ENCODE peak calls at places on chromosomes 5 and 9, in ten cellular contexts. One of them, this sample, is unnamed.

GRCh38 chr5:56530739-56531138 is 284.6 kb upstream of the MAP3K1 start:
- DNase-seq in GM23248: no peak
- DNase-seq in uterus: no peak
- DNase-seq in fibroblast of lung: no peak
- DNase-seq in tibial nerve: no peak
- DNase-seq in prostate gland: no peak
- DNase-seq in adipocyte: no peak
- DNase-seq in mesendoderm: no peak
- DNase-seq in tibial artery: no peak
- DNase-seq in PC-3: no peak
- DNase-seq in this sample: no peak

GRCh38 chr9:77876091-77876490 is 155.5 kb downstream of the GNAQ start:
- DNase-seq in prostate gland: no peak
- DNase-seq in tibial nerve: no peak
- DNase-seq in PC-3: no peak
- DNase-seq in fibroblast of lung: peak; percentile 56
- DNase-seq in adipocyte: peak; percentile 44
- DNase-seq in tibial artery: no peak
- DNase-seq in mesendoderm: peak; percentile 69
- DNase-seq in uterus: peak; percentile 28
- DNase-seq in GM23248: peak; percentile 32
- DNase-seq in this sample: no peak

GRCh38 chr5:149254506-149254905 is 17.2 kb upstream of the AFAP1L1 start:
- DNase-seq in tibial nerve: no peak
- DNase-seq in uterus: no peak
- DNase-seq in tibial artery: no peak
- DNase-seq in GM23248: peak; percentile 58
- DNase-seq in prostate gland: no peak
- DNase-seq in PC-3: peak; percentile 45
- DNase-seq in fibroblast of lung: peak; percentile 35
- DNase-seq in mesendoderm: peak; percentile 47
- DNase-seq in adipocyte: peak; percentile 63
- DNase-seq in this sample: no peak

GRCh38 chr5:6503342-6503741 is 54.7 kb downstream of the UBE2QL1 start:
- DNase-seq in tibial nerve: no peak
- DNase-seq in fibroblast of lung: no peak
- DNase-seq in prostate gland: no peak
- DNase-seq in PC-3: no peak
- DNase-seq in adipocyte: no peak
- DNase-seq in mesendoderm: no peak
- DNase-seq in GM23248: no peak
- DNase-seq in uterus: no peak
- DNase-seq in tibial artery: no peak
- DNase-seq in this sample: no peak

GRCh38 chr9:98707158-98708102 is 1.3 kb downstream of the GABBR2 start:
- DNase-seq in fibroblast of lung: peak; percentile 83
- DNase-seq in adipocyte: peak; percentile 76
- DNase-seq in tibial nerve: no peak
- DNase-seq in tibial artery: no peak
- DNase-seq in PC-3: peak; percentile 61
- DNase-seq in mesendoderm: peak; percentile 87
- DNase-seq in uterus: no peak
- DNase-seq in prostate gland: peak; percentile 15
- DNase-seq in GM23248: peak; percentile 95
- DNase-seq in this sample: no peak

GRCh38 chr5:176405656-176406435 is 10.5 kb downstream of the CLTB start:
- DNase-seq in mesendoderm: peak; percentile 81
- DNase-seq in tibial nerve: no peak
- DNase-seq in uterus: no peak
- DNase-seq in prostate gland: no peak
- DNase-seq in adipocyte: no peak
- DNase-seq in GM23248: no peak
- DNase-seq in tibial artery: no peak
- DNase-seq in fibroblast of lung: no peak
- DNase-seq in PC-3: no peak
- DNase-seq in this sample: no peak

GRCh38 chr5:71899865-71900342 is 180.8 kb downstream of the CARTPT start:
- DNase-seq in GM23248: peak; percentile 52
- DNase-seq in prostate gland: no peak
- DNase-seq in PC-3: peak; percentile 59
- DNase-seq in adipocyte: no peak
- DNase-seq in uterus: no peak
- DNase-seq in tibial artery: no peak
- DNase-seq in tibial nerve: no peak
- DNase-seq in mesendoderm: no peak
- DNase-seq in fibroblast of lung: peak; percentile 62
- DNase-seq in this sample: no peak

GRCh38 chr5:96144289-96144688 is 182.6 kb upstream of the ELL2 start:
- DNase-seq in fibroblast of lung: no peak
- DNase-seq in prostate gland: peak; percentile 86
- DNase-seq in adipocyte: no peak
- DNase-seq in tibial artery: no peak
- DNase-seq in uterus: no peak
- DNase-seq in PC-3: peak; percentile 79
- DNase-seq in mesendoderm: peak; percentile 75
- DNase-seq in GM23248: no peak
- DNase-seq in tibial nerve: no peak
- DNase-seq in this sample: no peak

GRCh38 chr9:81492710-81493447 is 196.5 kb downstream of the TLE1 start:
- DNase-seq in mesendoderm: no peak
- DNase-seq in tibial nerve: no peak
- DNase-seq in adipocyte: peak; percentile 88
- DNase-seq in tibial artery: no peak
- DNase-seq in prostate gland: no peak
- DNase-seq in uterus: no peak
- DNase-seq in PC-3: peak; percentile 90
- DNase-seq in fibroblast of lung: peak; percentile 100
- DNase-seq in GM23248: peak; percentile 90
- DNase-seq in this sample: no peak

GRCh38 chr5:167964529-167964928 is 326.9 kb upstream of the WWC1 start:
- DNase-seq in uterus: no peak
- DNase-seq in fibroblast of lung: no peak
- DNase-seq in prostate gland: no peak
- DNase-seq in GM23248: peak; percentile 34
- DNase-seq in PC-3: no peak
- DNase-seq in tibial artery: no peak
- DNase-seq in tibial nerve: no peak
- DNase-seq in adipocyte: no peak
- DNase-seq in mesendoderm: peak; percentile 57
- DNase-seq in this sample: no peak

GRCh38 chr5:114391321-114391720 is 29.5 kb downstream of the KCNN2 start:
- DNase-seq in fibroblast of lung: peak; percentile 33
- DNase-seq in GM23248: no peak
- DNase-seq in prostate gland: no peak
- DNase-seq in tibial nerve: no peak
- DNase-seq in PC-3: peak; percentile 52
- DNase-seq in uterus: no peak
- DNase-seq in mesendoderm: no peak
- DNase-seq in adipocyte: peak; percentile 43
- DNase-seq in tibial artery: no peak
- DNase-seq in this sample: no peak

GRCh38 chr9:91711755-91712591 is 238.1 kb downstream of the ROR2 start:
- DNase-seq in PC-3: peak; percentile 19
- DNase-seq in tibial nerve: no peak
- DNase-seq in adipocyte: no peak
- DNase-seq in fibroblast of lung: peak; percentile 72
- DNase-seq in uterus: no peak
- DNase-seq in tibial artery: no peak
- DNase-seq in GM23248: peak; percentile 39
- DNase-seq in mesendoderm: no peak
- DNase-seq in prostate gland: no peak
- DNase-seq in this sample: no peak

GRCh38 chr5:173383711-173384110 is 55.5 kb upstream of the STC2 start:
- DNase-seq in PC-3: no peak
- DNase-seq in uterus: no peak
- DNase-seq in fibroblast of lung: peak; percentile 17
- DNase-seq in adipocyte: peak; percentile 4
- DNase-seq in prostate gland: no peak
- DNase-seq in GM23248: no peak
- DNase-seq in tibial artery: no peak
- DNase-seq in tibial nerve: no peak
- DNase-seq in mesendoderm: no peak
- DNase-seq in this sample: no peak

GRCh38 chr9:110650991-110651411 is 17.6 kb upstream of the MUSK start:
- DNase-seq in fibroblast of lung: peak; percentile 94
- DNase-seq in adipocyte: peak; percentile 97
- DNase-seq in prostate gland: no peak
- DNase-seq in GM23248: peak; percentile 96
- DNase-seq in mesendoderm: no peak
- DNase-seq in tibial artery: peak; percentile 37
- DNase-seq in PC-3: peak; percentile 77
- DNase-seq in uterus: peak; percentile 32
- DNase-seq in tibial nerve: no peak
- DNase-seq in this sample: no peak

GRCh38 chr9:18359335-18359734 is 114.6 kb upstream of the ADAMTSL1 start:
- DNase-seq in mesendoderm: no peak
- DNase-seq in fibroblast of lung: peak; percentile 93
- DNase-seq in adipocyte: peak; percentile 42
- DNase-seq in tibial artery: no peak
- DNase-seq in PC-3: peak; percentile 35
- DNase-seq in GM23248: peak; percentile 90
- DNase-seq in tibial nerve: no peak
- DNase-seq in prostate gland: no peak
- DNase-seq in uterus: no peak
- DNase-seq in this sample: no peak

GRCh38 chr9:27945386-27945785 is 372.1 kb upstream of the C9orf72 start:
- DNase-seq in GM23248: peak; percentile 21
- DNase-seq in PC-3: peak; percentile 3
- DNase-seq in tibial artery: no peak
- DNase-seq in fibroblast of lung: peak; percentile 41
- DNase-seq in adipocyte: no peak
- DNase-seq in uterus: no peak
- DNase-seq in mesendoderm: no peak
- DNase-seq in tibial nerve: no peak
- DNase-seq in prostate gland: no peak
- DNase-seq in this sample: no peak

GRCh38 chr5:138910546-138911185 is 35.5 kb upstream of the LRRTM2 start:
- DNase-seq in GM23248: peak; percentile 22
- DNase-seq in PC-3: no peak
- DNase-seq in tibial nerve: no peak
- DNase-seq in uterus: no peak
- DNase-seq in mesendoderm: peak; percentile 18
- DNase-seq in adipocyte: no peak
- DNase-seq in tibial artery: no peak
- DNase-seq in fibroblast of lung: no peak
- DNase-seq in prostate gland: no peak
- DNase-seq in this sample: no peak

GRCh38 chr9:109001275-109001676 is 12.0 kb downstream of the CTNNAL1 start:
- DNase-seq in tibial nerve: no peak
- DNase-seq in tibial artery: no peak
- DNase-seq in uterus: no peak
- DNase-seq in mesendoderm: no peak
- DNase-seq in PC-3: peak; percentile 89
- DNase-seq in adipocyte: peak; percentile 34
- DNase-seq in fibroblast of lung: peak; percentile 95
- DNase-seq in prostate gland: no peak
- DNase-seq in GM23248: peak; percentile 92
- DNase-seq in this sample: no peak

DNA sequence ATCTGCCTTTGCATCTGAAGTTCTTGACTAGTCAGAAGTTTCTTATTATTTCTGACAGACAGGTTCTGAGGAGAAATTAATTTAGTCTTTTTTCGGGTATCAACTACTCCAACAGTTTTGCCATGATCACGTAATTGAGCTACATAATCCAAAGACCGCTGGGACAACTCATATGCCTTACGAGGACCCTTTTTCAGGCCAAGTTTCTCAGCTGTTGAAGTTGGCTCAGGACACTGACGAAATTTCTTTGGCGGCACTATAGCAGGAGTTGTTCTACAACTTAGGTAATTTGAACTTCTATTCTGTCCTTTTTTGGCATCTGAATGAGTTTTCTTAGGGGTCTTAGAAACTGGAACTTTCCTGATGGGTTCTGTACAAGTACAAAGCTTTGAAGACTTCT is 27.2 kb downstream of the SETX start:
- DNase-seq in adipocyte: no peak
- DNase-seq in PC-3: no peak
- DNase-seq in GM23248: no peak
- DNase-seq in uterus: no peak
- DNase-seq in mesendoderm: no peak
- DNase-seq in tibial nerve: no peak
- DNase-seq in prostate gland: no peak
- DNase-seq in fibroblast of lung: no peak
- DNase-seq in tibial artery: no peak
- DNase-seq in this sample: no peak
- H3K36me3 ChIP-seq in adipocyte: peaks cover 82% of the 10 kb centered on the region
- H3K36me3 ChIP-seq in PC-3: peaks cover 38% of the 10 kb centered on the region
- H3K36me3 ChIP-seq in GM23248: peaks cover 84% of the 10 kb centered on the region
- H3K36me3 ChIP-seq in uterus: no peaks in the 10 kb centered on the region
- H3K36me3 ChIP-seq in mesendoderm: peaks cover 10% of the 10 kb centered on the region
- H3K36me3 ChIP-seq in tibial nerve: peaks cover 41% of the 10 kb centered on the region
- H3K36me3 ChIP-seq in prostate gland: peaks cover 8% of the 10 kb centered on the region
- H3K36me3 ChIP-seq in fibroblast of lung: peaks cover 25% of the 10 kb centered on the region
- H3K36me3 ChIP-seq in tibial artery: peaks cover 75% of the 10 kb centered on the region
- H3K36me3 ChIP-seq in this sample: peaks cover 30% of the 10 kb centered on the region

GRCh38 chr5:151081426-151082273 is 816 bp upstream of the TNIP1 start:
- DNase-seq in adipocyte: peak; percentile 83
- DNase-seq in tibial nerve: no peak
- DNase-seq in fibroblast of lung: no peak
- DNase-seq in prostate gland: no peak
- DNase-seq in uterus: no peak
- DNase-seq in GM23248: peak; percentile 65
- DNase-seq in tibial artery: no peak
- DNase-seq in mesendoderm: no peak
- DNase-seq in PC-3: peak; percentile 64
- DNase-seq in this sample: no peak
- H3K4me1 ChIP-seq in adipocyte: peaks cover 64% of the 10 kb centered on the region
- H3K4me1 ChIP-seq in tibial nerve: peaks cover 58% of the 10 kb centered on the region
- H3K4me1 ChIP-seq in fibroblast of lung: peaks cover 15% of the 10 kb centered on the region
- H3K4me1 ChIP-seq in prostate gland: no peaks in the 10 kb centered on the region
- H3K4me1 ChIP-seq in uterus: peaks cover 15% of the 10 kb centered on the region
- H3K4me1 ChIP-seq in GM23248: peaks cover 21% of the 10 kb centered on the region
- H3K4me1 ChIP-seq in tibial artery: no peaks in the 10 kb centered on the region
- H3K4me1 ChIP-seq in mesendoderm: peaks cover 3% of the 10 kb centered on the region
- H3K4me1 ChIP-seq in PC-3: peaks cover 77% of the 10 kb centered on the region
- H3K4me1 ChIP-seq in this sample: peaks cover 39% of the 10 kb centered on the region

DNA sequence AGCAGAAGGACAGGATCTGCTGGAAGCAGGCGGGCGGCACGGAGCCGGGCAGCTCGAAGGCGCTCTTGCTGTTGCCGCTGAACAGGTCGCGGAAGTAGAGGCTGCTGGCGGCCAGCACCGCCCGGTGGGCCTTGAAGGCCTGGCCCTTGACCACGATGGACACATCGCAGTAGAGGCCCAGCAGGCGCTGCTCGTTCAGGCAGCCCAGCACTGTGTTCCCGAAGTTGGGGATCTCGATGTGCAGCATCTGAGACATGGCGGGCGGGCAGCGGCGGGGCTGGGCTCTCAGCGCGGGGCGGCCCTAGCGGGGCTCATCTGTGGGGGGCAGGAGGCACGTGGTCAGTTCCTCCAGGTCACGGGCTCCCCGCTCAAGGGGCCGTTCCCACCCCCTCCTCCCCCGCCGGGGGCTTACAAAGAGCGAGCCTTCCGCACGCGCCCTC is 44.8 kb downstream of the NACC2 start:
- DNase-seq in mesendoderm: no peak
- DNase-seq in PC-3: no peak
- DNase-seq in uterus: no peak
- DNase-seq in tibial nerve: no peak
- DNase-seq in fibroblast of lung: no peak
- DNase-seq in tibial artery: no peak
- DNase-seq in prostate gland: no peak
- DNase-seq in adipocyte: no peak
- DNase-seq in GM23248: no peak
- DNase-seq in this sample: no peak
- H3K36me3 ChIP-seq in mesendoderm: no peaks in the 10 kb centered on the region
- H3K36me3 ChIP-seq in PC-3: no peaks in the 10 kb centered on the region
- H3K36me3 ChIP-seq in uterus: no peaks in the 10 kb centered on the region
- H3K36me3 ChIP-seq in tibial nerve: no peaks in the 10 kb centered on the region
- H3K36me3 ChIP-seq in fibroblast of lung: peaks cover 16% of the 10 kb centered on the region
- H3K36me3 ChIP-seq in tibial artery: peaks cover 49% of the 10 kb centered on the region
- H3K36me3 ChIP-seq in prostate gland: no peaks in the 10 kb centered on the region
- H3K36me3 ChIP-seq in adipocyte: peaks cover 7% of the 10 kb centered on the region
- H3K36me3 ChIP-seq in GM23248: no peaks in the 10 kb centered on the region
- H3K36me3 ChIP-seq in this sample: peaks cover 21% of the 10 kb centered on the region

GRCh38 chr9:136349546-136349945 is 14.0 kb downstream of the DNLZ start:
- DNase-seq in mesendoderm: no peak
- DNase-seq in prostate gland: no peak
- DNase-seq in GM23248: no peak
- DNase-seq in tibial artery: no peak
- DNase-seq in uterus: no peak
- DNase-seq in PC-3: no peak
- DNase-seq in adipocyte: no peak
- DNase-seq in fibroblast of lung: no peak
- DNase-seq in tibial nerve: no peak
- DNase-seq in this sample: no peak
- H3K4me1 ChIP-seq in mesendoderm: no peaks in the 10 kb centered on the region
- H3K4me1 ChIP-seq in prostate gland: no peaks in the 10 kb centered on the region
- H3K4me1 ChIP-seq in GM23248: peaks cover 24% of the 10 kb centered on the region
- H3K4me1 ChIP-seq in tibial artery: no peaks in the 10 kb centered on the region
- H3K4me1 ChIP-seq in uterus: peaks cover 11% of the 10 kb centered on the region
- H3K4me1 ChIP-seq in PC-3: peaks cover 15% of the 10 kb centered on the region
- H3K4me1 ChIP-seq in adipocyte: peaks cover 22% of the 10 kb centered on the region
- H3K4me1 ChIP-seq in fibroblast of lung: peaks cover 19% of the 10 kb centered on the region
- H3K4me1 ChIP-seq in tibial nerve: peaks cover 26% of the 10 kb centered on the region
- H3K4me1 ChIP-seq in this sample: no peaks in the 10 kb centered on the region

This sample was measured in naive thymus-derived CD4-positive, alpha-beta T cell.